ENCODE peak calls at places on chromosomes 1 and 21, in five cellular contexts. J is stimulated activated CD8-positive, alpha-beta memory T cell treated with anti-CD3 and anti-CD28 coated beads, Interleukin-2, amount 100 ng/mL, for 48 hours; A is effector CD4-positive, alpha-beta T cell; Q is prostate gland; Y is activated CD4-positive, CD25-positive, alpha-beta regulatory T cell. V is an unnamed sample.

GRCh38 chr1:19341201-19342076 is 29.3 kb downstream of the SLC66A1 start:
- DNase-seq in Y (peak), A (peak), J (peak), Q (peak), V (peak)

GRCh38 chr1:111419037-111419436 is 8.5 kb downstream of the OVGP1 start:
- DNase-seq in Q (no peak), A (no peak), Y (no peak), J (no peak), V (no peak)

GRCh38 chr1:110526189-110526588 is 7.2 kb upstream of the KCNA10 start:
- DNase-seq in A (no peak), Q (no peak), J (no peak), Y (no peak), V (no peak)

GRCh38 chr1:148388260-148389026 is 94.7 kb downstream of the PPIAL4G start:
- DNase-seq in Q (peak), J (peak), A (peak), Y (peak), V (peak)

GRCh38 chr1:31570906-31571305 is 5.4 kb upstream of the TINAGL1 start:
- DNase-seq in Y (no peak), A (no peak), Q (no peak), J (no peak), V (no peak)

GRCh38 chr1:23214640-23215039 is 2.7 kb downstream of the HTR1D start:
- DNase-seq in J (no peak), Q (no peak), Y (no peak), A (no peak), V (no peak)

GRCh38 chr1:240719953-240720700 is 108.2 kb upstream of the GREM2 start:
- DNase-seq in A (no peak), Q (no peak), J (no peak), Y (no peak), V (no peak)

GRCh38 chr1:201739492-201740085 is 89.4 kb upstream of the IPO9 start:
- DNase-seq in Q (peak), Y (peak), A (peak), J (peak), V (peak)

GRCh38 chr1:238409947-238410346 is 519.2 kb upstream of the ZP4 start:
- DNase-seq in A (no peak), Q (no peak), Y (no peak), J (no peak), V (no peak)

GRCh38 chr1:94027735-94028515 is 93.0 kb downstream of the ABCA4 start:
- DNase-seq in A (no peak), J (no peak), Q (no peak), Y (no peak), V (no peak)

GRCh38 chr1:201299968-201300367 is 16.7 kb downstream of the PKP1 start:
- DNase-seq in Y (no peak), A (no peak), Q (peak), J (no peak), V (no peak)

GRCh38 chr1:28594661-28595411 is 2.8 kb downstream of the RAB42 start:
- DNase-seq in Q (no peak), J (no peak), Y (no peak), A (no peak), V (no peak)

GRCh38 chr21:44912158-44912473 is 8.6 kb downstream of the ITGB2 start:
- DNase-seq in A (no peak), Q (no peak), J (no peak), Y (no peak), V (no peak)

GRCh38 chr1:195591917-195592672 is 1016.1 kb downstream of the KCNT2 start:
- DNase-seq in J (no peak), A (no peak), Q (no peak), Y (no peak), V (no peak)

V was measured in suprapubic skin.